ENCODE peak calls at places on chromosomes 2 and 18, in seven cellular contexts. K is epithelial cell of esophagus, Y is left ventricle myocardium inferior, A is tibial artery, C is fibroblast of lung, G is mammary epithelial cell, O is A549. Z is an unnamed sample.

GRCh38 chr18:47780011-47780725 is 150.3 kb downstream of the SMAD2 start:
- DNase-seq in O (no peak), Y (no peak), A (no peak), G (no peak), K (no peak), C (no peak), Z (no peak)

GRCh38 chr18:9403795-9404564 is 69.4 kb downstream of the TWSG1 start:
- DNase-seq in C (no peak), K (no peak), G (no peak), A (no peak), O (no peak), Y (peak), Z (no peak)

GRCh38 chr18:66553824-66554223 is 50.1 kb downstream of the CDH19 start:
- DNase-seq in G (peak), C (peak), Y (no peak), K (peak), O (no peak), A (no peak), Z (no peak)

GRCh38 chr2:96961551-96961950 is 24.8 kb downstream of the FAM178B start:
- DNase-seq in C (no peak), G (no peak), K (no peak), O (no peak), Y (no peak), A (no peak), Z (no peak)

GRCh38 chr2:142596334-142597088 is 281.0 kb upstream of the KYNU start:
- DNase-seq in K (peak), A (no peak), Y (no peak), G (no peak), C (peak), O (no peak), Z (no peak)

GRCh38 chr2:16785072-16785638 is 119.5 kb upstream of the CYRIA start:
- DNase-seq in Y (no peak), O (no peak), K (no peak), A (no peak), C (no peak), G (no peak), Z (no peak)

GRCh38 chr2:42978887-42979415 is 186.6 kb upstream of the HAAO start:
- DNase-seq in K (no peak), O (no peak), C (no peak), A (no peak), Y (no peak), G (no peak), Z (no peak)

GRCh38 chr2:237573721-237574415 is 7.5 kb downstream of the PRLH start:
- DNase-seq in Y (no peak), C (no peak), K (no peak), A (no peak), G (no peak), O (no peak), Z (no peak)

GRCh38 chr2:128442053-128442751 is 123.5 kb upstream of the HS6ST1 start:
- DNase-seq in G (no peak), Y (peak), C (peak), O (no peak), A (peak), K (no peak), Z (no peak)

GRCh38 chr2:199405241-199405640 is 52.5 kb downstream of the SATB2 start:
- DNase-seq in C (peak), K (no peak), G (no peak), Y (no peak), O (no peak), A (no peak), Z (peak)

GRCh38 chr2:26144953-26145680 is 27.8 kb upstream of the GAREM2 start:
- DNase-seq in O (peak), G (peak), K (peak), Y (peak), A (peak), C (peak), Z (peak)

GRCh38 chr18:58578835-58579560 is 49.9 kb downstream of the ALPK2 start:
- DNase-seq in G (peak), Y (no peak), A (no peak), K (peak), C (peak), O (peak), Z (peak)

GRCh38 chr2:17879137-17879912 is 858 bp downstream of the KCNS3 start:
- DNase-seq in K (peak), O (peak), C (peak), Y (peak), A (peak), G (peak), Z (peak)

GRCh38 chr18:46273861-46274260 is 169.7 kb downstream of the HAUS1 start:
- DNase-seq in C (no peak), A (no peak), G (no peak), O (no peak), K (peak), Y (no peak), Z (no peak)

GRCh38 chr2:30115141-30115980 is 31.4 kb upstream of the YPEL5 start:
- DNase-seq in A (peak), Y (peak), K (peak), C (peak), G (peak), O (peak), Z (peak)

GRCh38 chr2:188303363-188304031 is 11.8 kb downstream of the GULP1 start:
- DNase-seq in K (no peak), O (no peak), Y (no peak), C (peak), A (no peak), G (peak), Z (peak)

GRCh38 chr18:45063246-45064038 is 382.8 kb downstream of the SETBP1 start:
- DNase-seq in C (no peak), K (no peak), A (no peak), O (no peak), Y (no peak), G (no peak), Z (no peak)

GRCh38 chr2:39642054-39642742 is 23.5 kb upstream of the TMEM178A start:
- DNase-seq in G (peak), K (peak), A (no peak), Y (no peak), C (peak), O (no peak), Z (peak)

GRCh38 chr2:120346667-120347358 is 877 bp downstream of the INHBB start:
- DNase-seq in Y (no peak), A (no peak), K (peak), G (peak), O (no peak), C (peak), Z (peak)

GRCh38 chr2:198873771-198874501 is 583.8 kb downstream of the SATB2 start:
- DNase-seq in K (no peak), C (peak), G (no peak), A (no peak), O (no peak), Y (no peak), Z (peak)

GRCh38 chr2:9178110-9178904 is 28.3 kb upstream of the ASAP2 start:
- DNase-seq in A (no peak), G (peak), K (peak), Y (no peak), C (no peak), O (no peak), Z (no peak)

GRCh38 chr2:33126552-33126951 is 179.8 kb downstream of the LTBP1 start:
- DNase-seq in G (no peak), A (no peak), K (no peak), C (no peak), O (no peak), Y (no peak), Z (no peak)
- TF ChIP-seq CTCF in G (no peak), A (no peak), K (no peak), C (no peak), O (no peak), Y (no peak), Z (peak)

GRCh38 chr2:174327958-174328308 is 6.8 kb upstream of the SP9 start:
- DNase-seq in A (no peak), G (no peak), O (no peak), C (no peak), K (no peak), Y (no peak), Z (no peak)

GRCh38 chr2:174325932-174326879 is 8.5 kb upstream of the SP9 start:
- DNase-seq in O (no peak), C (peak), A (no peak), G (no peak), Y (no peak), K (no peak), Z (peak)

GRCh38 chr2:174327559-174327897 is 7.2 kb upstream of the SP9 start:
- DNase-seq in Y (no peak), C (no peak), A (no peak), O (no peak), G (no peak), K (no peak), Z (no peak)

GRCh38 chr2:174326880-174327558 is 7.7 kb upstream of the SP9 start:
- DNase-seq in A (no peak), G (no peak), O (no peak), K (no peak), Y (no peak), C (no peak), Z (no peak)

GRCh38 chr2:174325373-174325772 is 9.4 kb upstream of the SP9 start:
- DNase-seq in C (no peak), G (no peak), K (no peak), Y (no peak), O (no peak), A (no peak), Z (no peak)
- H3K4me3 ChIP-seq in C (no peak), G (no peak), K (no peak), Y (no peak), O (no peak), A (no peak), Z (no peak)

DNA sequence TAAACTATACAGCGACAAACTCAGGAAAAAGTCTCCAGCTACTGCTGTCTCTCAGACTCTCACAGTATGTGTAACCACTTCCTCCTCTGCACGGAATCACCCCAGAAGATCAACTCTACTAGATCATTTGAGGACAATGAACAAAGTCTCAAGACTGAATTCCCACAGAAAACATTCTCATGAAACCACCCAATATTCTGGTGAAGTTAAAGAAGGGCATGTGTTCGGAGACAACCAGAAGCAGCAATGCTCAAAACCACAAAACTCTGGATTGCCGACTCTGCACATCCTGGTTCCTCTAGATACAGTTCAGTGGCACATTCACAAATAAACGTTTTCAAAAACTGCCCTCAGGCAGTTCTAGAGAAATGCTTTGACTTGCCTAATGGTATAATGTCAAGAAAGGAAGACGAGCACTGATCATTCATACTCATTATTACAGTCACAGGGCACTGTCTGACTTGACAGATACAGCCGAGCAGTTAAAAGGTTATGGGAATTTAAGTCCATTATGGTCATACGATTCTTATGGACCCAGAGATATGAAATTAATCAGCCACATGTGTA is 91.9 kb upstream of the STK17B start:
- DNase-seq in K (peak), C (peak), A (peak), Y (no peak), G (peak), O (no peak), Z (peak)
- TF ChIP-seq CTCF in K (no peak), C (no peak), A (no peak), Y (no peak), G (no peak), O (no peak), Z (no peak)

GRCh38 chr2:240189686-240190085 is 49.2 kb upstream of the OTOS start:
- DNase-seq in C (no peak), A (no peak), O (no peak), Y (no peak), K (no peak), G (no peak), Z (no peak)
- H3K4me3 ChIP-seq in C (no peak), A (no peak), O (no peak), Y (no peak), K (no peak), G (no peak), Z (no peak)